ENCODE peak calls at places on chromosomes 7 and 10, in six cellular contexts. L is lung, C is HTR-8/SVneo, B is spleen, S is fibroblast of gingiva, F is B cell. O is an unnamed sample.

GRCh38 chr10:121155742-121156141 is 304.6 kb downstream of the WDR11 start:
- DNase-seq in C (no peak), L (peak), B (no peak), S (no peak), F (no peak), O (no peak)

GRCh38 chr10:71998840-71999194 is 34.6 kb downstream of the CHST3 start:
- DNase-seq in C (peak), L (no peak), B (peak), F (no peak), S (peak), O (no peak)

GRCh38 chr10:32182476-32182875 is 126.3 kb upstream of the KIF5B start:
- DNase-seq in L (no peak), C (no peak), S (no peak), B (no peak), F (no peak), O (peak)

GRCh38 chr10:90417056-90417455 is 440.8 kb downstream of the HTR7 start:
- DNase-seq in S (peak), L (no peak), C (no peak), F (no peak), B (no peak), O (no peak)

GRCh38 chr7:150415161-150416160 is 35.0 kb upstream of the GIMAP8 start:
- DNase-seq in F (no peak), C (no peak), S (no peak), B (no peak), L (no peak), O (peak)

GRCh38 chr7:141785711-141786552 is 4.1 kb upstream of the TAS2R5 start:
- DNase-seq in F (peak), C (peak), S (peak), B (no peak), L (no peak), O (no peak)

GRCh38 chr10:28872592-28873165 is 195.4 kb downstream of the BAMBI start:
- DNase-seq in C (no peak), L (no peak), S (no peak), B (no peak), F (no peak), O (no peak)

GRCh38 chr7:22697897-22698645 is 28.9 kb upstream of the IL6 start:
- DNase-seq in L (no peak), C (no peak), B (no peak), S (no peak), F (peak), O (no peak)

GRCh38 chr7:150986099-150986512 is 4.7 kb upstream of the NOS3 start:
- DNase-seq in C (peak), S (peak), L (no peak), F (peak), B (no peak), O (no peak)

GRCh38 chr10:69845574-69846251 is 44.0 kb downstream of the COL13A1 start:
- DNase-seq in B (peak), F (no peak), S (peak), L (no peak), C (peak), O (no peak)

GRCh38 chr7:20193873-20194272 is 23.3 kb downstream of the MACC1 start:
- DNase-seq in F (no peak), B (no peak), C (no peak), L (no peak), S (no peak), O (no peak)

GRCh38 chr10:128221787-128222186 is 95.6 kb upstream of the MKI67 start:
- DNase-seq in S (no peak), L (no peak), F (no peak), B (no peak), C (no peak), O (no peak)

GRCh38 chr10:27724287-27724686 is 21.3 kb downstream of the MKX start:
- DNase-seq in B (no peak), S (peak), F (no peak), L (no peak), C (no peak), O (no peak)

GRCh38 chr10:94481410-94481809 is 64.2 kb upstream of the HELLS start:
- DNase-seq in S (no peak), C (no peak), F (no peak), B (no peak), L (no peak), O (no peak)

GRCh38 chr10:78302989-78303854 is 269.6 kb downstream of the RPS24 start:
- DNase-seq in S (peak), C (peak), L (peak), B (peak), F (peak), O (peak)

GRCh38 chr10:24691113-24691512 is 32.6 kb downstream of the ARHGAP21 start:
- DNase-seq in L (no peak), S (peak), F (no peak), B (no peak), C (no peak), O (no peak)

GRCh38 chr7:114939484-114940097 is 17.7 kb downstream of the MDFIC start:
- DNase-seq in F (no peak), L (no peak), C (no peak), S (no peak), B (no peak), O (no peak)

GRCh38 chr10:132618158-132618924 is 80.8 kb downstream of the INPP5A start:
- DNase-seq in L (no peak), S (peak), F (no peak), C (no peak), B (no peak), O (no peak)

GRCh38 chr10:69152002-69152401 is 28.0 kb downstream of the VPS26A start:
- DNase-seq in B (no peak), S (no peak), C (no peak), F (no peak), L (no peak), O (no peak)

GRCh38 chr7:21377545-21377944 is 50.3 kb upstream of the SP4 start:
- DNase-seq in L (no peak), F (no peak), C (no peak), B (no peak), S (no peak), O (no peak)

GRCh38 chr7:77837966-77838365 is 39.4 kb downstream of the PHTF2 start:
- DNase-seq in F (no peak), C (no peak), L (no peak), B (no peak), S (no peak), O (no peak)

GRCh38 chr7:84058311-84059076 is 136.1 kb downstream of the SEMA3A start:
- DNase-seq in F (no peak), L (no peak), B (no peak), C (no peak), S (peak), O (no peak)

GRCh38 chr10:11639861-11640764 is 28.7 kb upstream of the USP6NL start:
- DNase-seq in L (no peak), F (no peak), C (no peak), S (no peak), B (peak), O (no peak)

GRCh38 chr7:74665296-74665938 is 7.9 kb downstream of the GTF2I start:
- DNase-seq in F (no peak), B (peak), S (no peak), C (no peak), L (no peak), O (peak)

GRCh38 chr7:47345754-47346377 is 236.0 kb downstream of the TNS3 start:
- DNase-seq in F (no peak), C (no peak), L (no peak), B (peak), S (no peak), O (peak)

GRCh38 chr10:117596666-117597065 is 54.1 kb downstream of the EMX2 start:
- DNase-seq in B (no peak), C (no peak), S (no peak), L (no peak), F (no peak), O (no peak)

GRCh38 chr7:431658-432111 is 88.0 kb downstream of the PDGFA start:
- DNase-seq in L (no peak), F (no peak), S (no peak), B (no peak), C (no peak), O (no peak)

GRCh38 chr10:91424016-91424415 is 13.9 kb downstream of the HECTD2 start:
- DNase-seq in F (no peak), B (no peak), L (no peak), S (no peak), C (no peak), O (no peak)

GRCh38 chr7:16071246-16071857 is 350.0 kb downstream of the CRPPA start:
- DNase-seq in F (peak), C (peak), B (no peak), L (no peak), S (peak), O (no peak)

GRCh38 chr7:92603089-92603445 is 12.9 kb upstream of the FAM133B start:
- DNase-seq in C (no peak), S (no peak), F (no peak), B (no peak), L (no peak), O (no peak)

GRCh38 chr7:42914726-42915045 is 2.8 kb upstream of the C7orf25 start:
- DNase-seq in C (no peak), B (no peak), F (no peak), S (no peak), L (no peak), O (no peak)

GRCh38 chr10:37947526-37947925 is 28.9 kb downstream of the ZNF25 start:
- DNase-seq in F (no peak), B (no peak), S (no peak), C (no peak), L (no peak), O (no peak)

GRCh38 chr7:641269-641671 is 85.2 kb upstream of the DNAAF5 start:
- DNase-seq in S (no peak), L (no peak), C (no peak), B (no peak), F (no peak), O (no peak)

GRCh38 chr10:122543676-122544075 is 16.9 kb upstream of the DMBT1 start:
- DNase-seq in B (no peak), L (no peak), S (no peak), F (no peak), C (no peak), O (no peak)

GRCh38 chr10:77967611-77968022 is 41.1 kb upstream of the DLG5 start:
- DNase-seq in B (peak), F (no peak), C (no peak), S (no peak), L (no peak), O (no peak)

GRCh38 chr7:100623951-100624824 is 11.8 kb downstream of the MOSPD3 start:
- DNase-seq in C (no peak), F (no peak), B (no peak), L (no peak), S (no peak), O (no peak)

GRCh38 chr7:81803267-81803666 is 33.4 kb upstream of the HGF start:
- DNase-seq in B (no peak), S (no peak), L (no peak), F (no peak), C (no peak), O (no peak)

O was measured in mesenteric fat pad.